ENCODE peak calls at places on chromosomes 1 and 21, in five cellular contexts. One of them, this sample, is unnamed.
A peak's percentile ranks its signal among the peaks of the same experiment; 100 is the strongest.

GRCh38 chr1:183304466-183305122 is 113.6 kb downstream of the NMNAT2 start:
- DNase-seq in PC-3: peak; percentile 26
- DNase-seq in lower lobe of right lung: no peak
- DNase-seq in tibial artery: no peak
- DNase-seq in psoas muscle: no peak
- DNase-seq in this sample: no peak

GRCh38 chr1:194056169-194056568 is 869.8 kb upstream of the B3GALT2 start:
- DNase-seq in PC-3: no peak
- DNase-seq in lower lobe of right lung: no peak
- DNase-seq in tibial artery: no peak
- DNase-seq in psoas muscle: no peak
- DNase-seq in this sample: no peak

GRCh38 chr1:228144213-228145049 is 4.4 kb downstream of the GUK1 start:
- DNase-seq in PC-3: no peak
- DNase-seq in lower lobe of right lung: no peak
- DNase-seq in tibial artery: no peak
- DNase-seq in psoas muscle: no peak
- DNase-seq in this sample: no peak

GRCh38 chr1:149888160-149888998 is 11.0 kb upstream of the BOLA1 start:
- DNase-seq in PC-3: peak; percentile 95
- DNase-seq in lower lobe of right lung: peak; percentile 83
- DNase-seq in tibial artery: peak; percentile 82
- DNase-seq in psoas muscle: peak; percentile 92
- DNase-seq in this sample: peak; percentile 58

GRCh38 chr1:87176090-87176489 is 152.6 kb upstream of the LMO4 start:
- DNase-seq in PC-3: no peak
- DNase-seq in lower lobe of right lung: no peak
- DNase-seq in tibial artery: no peak
- DNase-seq in psoas muscle: no peak
- DNase-seq in this sample: no peak

GRCh38 chr1:228271701-228272251 is 63.9 kb downstream of the OBSCN start:
- DNase-seq in PC-3: no peak
- DNase-seq in lower lobe of right lung: no peak
- DNase-seq in tibial artery: no peak
- DNase-seq in psoas muscle: peak; percentile 57
- DNase-seq in this sample: no peak

GRCh38 chr1:173191011-173191410 is 16.1 kb downstream of the TNFSF4 start:
- DNase-seq in PC-3: no peak
- DNase-seq in lower lobe of right lung: no peak
- DNase-seq in tibial artery: no peak
- DNase-seq in psoas muscle: no peak
- DNase-seq in this sample: no peak

GRCh38 chr21:44288251-44289110 is 2.8 kb downstream of the AIRE start:
- DNase-seq in PC-3: no peak
- DNase-seq in lower lobe of right lung: no peak
- DNase-seq in tibial artery: no peak
- DNase-seq in psoas muscle: peak; percentile 36
- DNase-seq in this sample: no peak

GRCh38 chr1:49323925-49324540 is 547.3 kb upstream of the BEND5 start:
- DNase-seq in PC-3: no peak
- DNase-seq in lower lobe of right lung: no peak
- DNase-seq in tibial artery: no peak
- DNase-seq in psoas muscle: no peak
- DNase-seq in this sample: no peak

GRCh38 chr1:49319426-49319963 is 542.8 kb upstream of the BEND5 start:
- DNase-seq in PC-3: peak; percentile 71
- DNase-seq in lower lobe of right lung: no peak
- DNase-seq in tibial artery: no peak
- DNase-seq in psoas muscle: no peak
- DNase-seq in this sample: no peak

DNA sequence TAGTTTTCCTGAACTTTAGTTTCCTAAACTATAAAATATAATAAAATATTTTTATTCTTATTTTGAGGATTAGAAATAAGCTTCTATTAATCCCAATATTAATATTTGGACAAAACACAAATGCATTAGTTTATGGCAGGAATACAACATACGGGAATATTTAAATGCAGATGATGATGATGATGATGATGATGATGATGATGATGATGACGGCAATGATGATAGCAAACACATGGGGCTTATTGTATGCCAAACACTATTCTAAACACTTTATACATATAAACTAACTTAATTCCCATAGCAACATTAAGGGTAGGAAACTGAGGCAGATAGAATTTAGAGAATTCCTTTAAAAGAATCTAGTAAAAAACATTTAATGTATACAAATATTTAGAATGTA is 541.5 kb upstream of the BEND5 start:
- DNase-seq in PC-3: no peak
- DNase-seq in lower lobe of right lung: no peak
- DNase-seq in tibial artery: no peak
- DNase-seq in psoas muscle: no peak
- DNase-seq in this sample: no peak
- H3K9me3 ChIP-seq in PC-3: no peaks in the 10 kb centered on the region
- H3K9me3 ChIP-seq in lower lobe of right lung: no peaks in the 10 kb centered on the region
- H3K9me3 ChIP-seq in tibial artery: no peaks in the 10 kb centered on the region
- H3K9me3 ChIP-seq in psoas muscle: no peaks in the 10 kb centered on the region
- H3K9me3 ChIP-seq in this sample: no peaks in the 10 kb centered on the region

GRCh38 chr1:36247538-36247937 is 23.3 kb downstream of the THRAP3 start:
- DNase-seq in PC-3: no peak
- DNase-seq in lower lobe of right lung: no peak
- DNase-seq in tibial artery: no peak
- DNase-seq in psoas muscle: no peak
- DNase-seq in this sample: no peak
- H3K36me3 ChIP-seq in PC-3: peaks cover 6% of the 10 kb centered on the region
- H3K36me3 ChIP-seq in lower lobe of right lung: peaks cover 10% of the 10 kb centered on the region
- H3K36me3 ChIP-seq in tibial artery: no peaks in the 10 kb centered on the region
- H3K36me3 ChIP-seq in psoas muscle: no peaks in the 10 kb centered on the region
- H3K36me3 ChIP-seq in this sample: peaks cover 7% of the 10 kb centered on the region

DNA sequence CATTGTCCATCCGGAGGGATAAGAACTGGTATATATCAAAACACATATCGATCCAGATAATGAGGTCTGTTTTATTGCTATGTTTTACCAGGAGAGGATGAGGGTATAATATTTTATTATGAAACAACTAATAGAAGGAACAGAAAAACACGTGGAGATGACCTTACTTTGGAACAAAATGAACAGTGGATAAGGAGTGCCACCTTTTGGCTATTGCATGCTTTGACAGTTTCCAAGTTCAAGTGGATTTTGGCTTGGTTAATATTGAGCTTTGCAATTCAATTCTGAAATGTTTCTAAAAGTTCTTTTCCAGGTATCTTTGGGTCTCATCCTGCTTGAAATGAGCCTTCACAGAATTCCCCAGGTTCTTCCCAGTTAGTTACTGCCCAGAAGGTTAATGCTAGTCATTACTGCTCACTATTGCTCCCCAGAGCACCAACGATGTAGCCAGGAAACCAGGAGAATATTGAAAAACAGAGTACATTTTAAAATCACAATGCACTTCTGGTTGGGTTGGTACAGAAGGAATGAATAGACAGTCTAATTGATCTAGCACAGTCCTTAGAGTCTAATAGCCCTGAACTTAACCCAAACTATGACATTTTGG is 45.5 kb downstream of the ZC3H11B start:
- DNase-seq in PC-3: peak; percentile 87
- DNase-seq in lower lobe of right lung: no peak
- DNase-seq in tibial artery: no peak
- DNase-seq in psoas muscle: no peak
- DNase-seq in this sample: no peak
- TF ChIP-seq CTCF in PC-3: peak; percentile 99
- TF ChIP-seq CTCF in lower lobe of right lung: peak; percentile 39
- TF ChIP-seq CTCF in tibial artery: peak; percentile 39
- TF ChIP-seq CTCF in psoas muscle: peak; percentile 40
- TF ChIP-seq CTCF in this sample: peak; percentile 37

DNA sequence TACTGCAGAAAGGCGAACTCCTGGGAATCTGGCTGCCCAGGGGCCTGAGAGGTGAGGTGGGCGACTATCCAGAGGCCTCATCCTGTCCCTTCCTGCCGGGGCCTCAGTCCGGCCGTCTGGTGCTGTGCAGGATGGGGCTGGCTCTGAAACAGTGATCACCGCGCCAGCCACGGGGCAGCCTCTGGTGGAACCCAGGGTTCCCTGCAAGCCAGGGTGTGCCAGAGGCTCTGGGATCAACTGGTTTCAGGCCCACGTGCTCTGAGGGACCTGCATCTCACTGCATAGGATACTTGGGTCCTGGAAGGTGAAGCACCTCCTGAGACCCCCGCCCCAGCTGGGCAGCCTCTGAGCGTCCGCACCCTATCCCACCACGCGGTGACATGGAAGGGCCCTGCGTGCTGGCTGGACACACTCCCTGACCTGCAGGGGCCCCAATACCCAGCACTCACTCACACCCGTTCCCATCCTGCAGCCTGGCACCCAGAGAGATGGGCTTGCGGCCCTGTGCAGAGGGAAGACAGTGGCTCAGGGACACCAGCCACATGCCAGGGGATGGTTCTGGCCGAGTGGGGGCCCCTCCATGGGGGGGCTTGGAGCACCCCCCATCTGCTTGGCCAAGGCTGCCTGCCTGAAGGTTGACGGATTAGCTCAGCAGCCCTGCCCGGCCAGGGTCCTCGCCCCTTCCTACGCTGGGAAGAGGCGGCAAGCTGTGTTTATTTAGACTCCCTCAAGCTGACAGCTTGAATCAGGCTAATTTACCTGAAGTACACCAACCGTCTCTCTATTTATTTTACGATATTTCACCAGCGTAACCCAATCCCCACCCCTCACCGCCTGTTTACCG is 64.3 kb upstream of the TTC34 start:
- DNase-seq in PC-3: no peak
- DNase-seq in lower lobe of right lung: no peak
- DNase-seq in tibial artery: no peak
- DNase-seq in psoas muscle: peak; percentile 43
- DNase-seq in this sample: no peak
- H3K9me3 ChIP-seq in PC-3: no peaks in the 10 kb centered on the region
- H3K9me3 ChIP-seq in lower lobe of right lung: peaks cover 4% of the 10 kb centered on the region
- H3K9me3 ChIP-seq in tibial artery: peaks cover 12% of the 10 kb centered on the region
- H3K9me3 ChIP-seq in psoas muscle: peaks cover 2% of the 10 kb centered on the region
- H3K9me3 ChIP-seq in this sample: peaks cover under 1% of the 10 kb centered on the region

DNA sequence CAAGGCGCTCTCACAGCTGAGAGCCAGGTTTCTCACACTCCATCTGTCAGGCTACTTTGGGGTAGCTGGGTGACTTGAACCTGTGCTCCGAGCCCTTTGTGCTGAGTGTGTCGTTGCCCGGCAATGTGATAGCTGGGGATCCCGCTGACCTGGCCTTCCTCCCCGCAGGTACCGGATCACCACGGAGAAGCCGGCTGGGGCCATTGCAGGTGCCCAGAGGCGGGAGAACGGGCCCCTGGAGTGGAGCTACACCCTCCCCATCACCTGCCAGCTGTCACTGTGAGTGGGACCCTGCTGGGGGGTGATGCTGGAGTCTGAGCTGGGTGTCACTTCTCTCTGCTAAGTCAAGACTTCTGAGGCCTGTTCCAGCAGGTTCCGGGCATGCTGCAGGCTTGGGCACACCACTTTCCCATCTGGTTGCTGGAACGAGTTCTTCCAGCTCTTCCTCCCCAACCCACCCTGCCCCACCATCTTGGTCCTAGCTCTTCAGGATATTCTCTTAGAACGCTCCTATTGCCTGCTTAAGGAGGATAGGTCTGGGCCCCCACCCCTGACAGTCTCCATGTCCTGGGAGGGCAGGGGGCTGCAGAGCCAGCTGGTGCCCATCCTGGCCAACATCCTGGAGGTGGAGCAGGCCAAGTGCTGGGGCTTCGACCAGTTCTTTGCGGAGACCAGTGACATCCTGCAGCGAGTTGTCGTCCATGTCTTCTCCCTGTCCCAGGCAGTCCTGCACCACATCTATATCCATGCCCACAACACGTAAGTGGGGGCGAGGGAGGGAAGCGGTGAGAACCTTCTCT is 7.5 kb downstream of the IKBKE start:
- DNase-seq in PC-3: no peak
- DNase-seq in lower lobe of right lung: no peak
- DNase-seq in tibial artery: no peak
- DNase-seq in psoas muscle: peak; percentile 24
- DNase-seq in this sample: no peak
- H3K36me3 ChIP-seq in PC-3: peaks cover 25% of the 10 kb centered on the region
- H3K36me3 ChIP-seq in lower lobe of right lung: peaks cover 49% of the 10 kb centered on the region
- H3K36me3 ChIP-seq in tibial artery: peaks cover 48% of the 10 kb centered on the region
- H3K36me3 ChIP-seq in psoas muscle: no peaks in the 10 kb centered on the region
- H3K36me3 ChIP-seq in this sample: no peaks in the 10 kb centered on the region

This sample was measured in thoracic aorta.